ENCODE peak calls at places on chromosomes 7 and 10, in five cellular contexts. One of them, this sample, is unnamed.
A peak's percentile ranks its signal among the peaks of the same experiment; 100 is the strongest.

GRCh38 chr7:156998988-156999610 is 11.4 kb downstream of the MNX1 start:
- DNase-seq in HCT116: no peak
- DNase-seq in IMR-90: no peak
- DNase-seq in esophagus squamous epithelium: no peak
- DNase-seq in heart left ventricle: no peak
- DNase-seq in this sample: no peak

GRCh38 chr10:21146446-21146789 is 249.3 kb upstream of the NEBL start:
- DNase-seq in HCT116: no peak
- DNase-seq in IMR-90: no peak
- DNase-seq in esophagus squamous epithelium: no peak
- DNase-seq in heart left ventricle: no peak
- DNase-seq in this sample: no peak

GRCh38 chr7:23530355-23530754 is 1.4 kb downstream of the TRA2A start:
- DNase-seq in HCT116: no peak
- DNase-seq in IMR-90: peak; percentile 31
- DNase-seq in esophagus squamous epithelium: no peak
- DNase-seq in heart left ventricle: no peak
- DNase-seq in this sample: no peak

GRCh38 chr10:18647945-18648344 is 3.4 kb downstream of the NSUN6 start:
- DNase-seq in HCT116: no peak
- DNase-seq in IMR-90: no peak
- DNase-seq in esophagus squamous epithelium: no peak
- DNase-seq in heart left ventricle: no peak
- DNase-seq in this sample: no peak

GRCh38 chr7:22814261-22815208 is 8.1 kb downstream of the TOMM7 start:
- DNase-seq in HCT116: no peak
- DNase-seq in IMR-90: peak; percentile 62
- DNase-seq in esophagus squamous epithelium: no peak
- DNase-seq in heart left ventricle: no peak
- DNase-seq in this sample: no peak

GRCh38 chr10:64846706-64847105 is 1325.5 kb downstream of the REEP3 start:
- DNase-seq in HCT116: no peak
- DNase-seq in IMR-90: no peak
- DNase-seq in esophagus squamous epithelium: no peak
- DNase-seq in heart left ventricle: no peak
- DNase-seq in this sample: no peak

GRCh38 chr7:3916146-3916545 is 615.1 kb downstream of the SDK1 start:
- DNase-seq in HCT116: no peak
- DNase-seq in IMR-90: peak; percentile 62
- DNase-seq in esophagus squamous epithelium: no peak
- DNase-seq in heart left ventricle: no peak
- DNase-seq in this sample: no peak

GRCh38 chr7:34025579-34025978 is 120.2 kb downstream of the BMPER start:
- DNase-seq in HCT116: no peak
- DNase-seq in IMR-90: no peak
- DNase-seq in esophagus squamous epithelium: no peak
- DNase-seq in heart left ventricle: no peak
- DNase-seq in this sample: no peak

GRCh38 chr7:32479574-32480200 is 10.5 kb downstream of the LSM5 start:
- DNase-seq in HCT116: peak; percentile 49
- DNase-seq in IMR-90: peak; percentile 52
- DNase-seq in esophagus squamous epithelium: no peak
- DNase-seq in heart left ventricle: no peak
- DNase-seq in this sample: peak; percentile 31

GRCh38 chr7:18177129-18177814 is 149.6 kb upstream of the PRPS1L1 start:
- DNase-seq in HCT116: no peak
- DNase-seq in IMR-90: no peak
- DNase-seq in esophagus squamous epithelium: no peak
- DNase-seq in heart left ventricle: no peak
- DNase-seq in this sample: no peak

GRCh38 chr7:108093341-108093740 is 36.8 kb downstream of the LAMB4 start:
- DNase-seq in HCT116: no peak
- DNase-seq in IMR-90: no peak
- DNase-seq in esophagus squamous epithelium: no peak
- DNase-seq in heart left ventricle: no peak
- DNase-seq in this sample: no peak

GRCh38 chr7:5450549-5451327 is 27.1 kb upstream of the TNRC18 start:
- DNase-seq in HCT116: no peak
- DNase-seq in IMR-90: peak; percentile 34
- DNase-seq in esophagus squamous epithelium: no peak
- DNase-seq in heart left ventricle: peak; percentile 54
- DNase-seq in this sample: peak; percentile 45

GRCh38 chr7:105278973-105279687 is 109.6 kb downstream of the SRPK2 start:
- DNase-seq in HCT116: no peak
- DNase-seq in IMR-90: no peak
- DNase-seq in esophagus squamous epithelium: no peak
- DNase-seq in heart left ventricle: no peak
- DNase-seq in this sample: no peak

GRCh38 chr10:25068152-25069058 is 52.0 kb downstream of the THNSL1 start:
- DNase-seq in HCT116: no peak
- DNase-seq in IMR-90: peak; percentile 84
- DNase-seq in esophagus squamous epithelium: no peak
- DNase-seq in heart left ventricle: no peak
- DNase-seq in this sample: no peak

GRCh38 chr10:452512-453504 is 236.7 kb downstream of the DIP2C start:
- DNase-seq in HCT116: no peak
- DNase-seq in IMR-90: no peak
- DNase-seq in esophagus squamous epithelium: no peak
- DNase-seq in heart left ventricle: no peak
- DNase-seq in this sample: no peak

GRCh38 chr7:30472771-30473392 is 5.7 kb downstream of the NOD1 start:
- DNase-seq in HCT116: no peak
- DNase-seq in IMR-90: peak; percentile 70
- DNase-seq in esophagus squamous epithelium: no peak
- DNase-seq in heart left ventricle: no peak
- DNase-seq in this sample: no peak

GRCh38 chr10:89852872-89853271 is 151.5 kb downstream of the KIF20B start:
- DNase-seq in HCT116: no peak
- DNase-seq in IMR-90: no peak
- DNase-seq in esophagus squamous epithelium: no peak
- DNase-seq in heart left ventricle: no peak
- DNase-seq in this sample: no peak

GRCh38 chr7:142602756-142603155 is 146.5 kb upstream of the PRSS1 start:
- DNase-seq in HCT116: no peak
- DNase-seq in IMR-90: no peak
- DNase-seq in esophagus squamous epithelium: no peak
- DNase-seq in heart left ventricle: no peak
- DNase-seq in this sample: no peak

GRCh38 chr10:33240931-33241330 is 93.5 kb downstream of the NRP1 start:
- DNase-seq in HCT116: no peak
- DNase-seq in IMR-90: peak; percentile 46
- DNase-seq in esophagus squamous epithelium: no peak
- DNase-seq in heart left ventricle: no peak
- DNase-seq in this sample: no peak

GRCh38 chr10:119769886-119770285 is 44.0 kb downstream of the INPP5F start:
- DNase-seq in HCT116: no peak
- DNase-seq in IMR-90: peak; percentile 80
- DNase-seq in esophagus squamous epithelium: no peak
- DNase-seq in heart left ventricle: no peak
- DNase-seq in this sample: no peak

GRCh38 chr10:12550994-12551393 is 201.6 kb downstream of the CAMK1D start:
- DNase-seq in HCT116: no peak
- DNase-seq in IMR-90: no peak
- DNase-seq in esophagus squamous epithelium: no peak
- DNase-seq in heart left ventricle: no peak
- DNase-seq in this sample: no peak

GRCh38 chr10:60323171-60323570 is 66.5 kb downstream of the ANK3 start:
- DNase-seq in HCT116: no peak
- DNase-seq in IMR-90: peak; percentile 83
- DNase-seq in esophagus squamous epithelium: no peak
- DNase-seq in heart left ventricle: no peak
- DNase-seq in this sample: no peak

GRCh38 chr7:15503603-15504280 is 58.1 kb downstream of the AGMO start:
- DNase-seq in HCT116: no peak
- DNase-seq in IMR-90: peak; percentile 15
- DNase-seq in esophagus squamous epithelium: no peak
- DNase-seq in heart left ventricle: no peak
- DNase-seq in this sample: no peak

GRCh38 chr7:214410-215212 is 22.2 kb downstream of the FAM20C start:
- DNase-seq in HCT116: peak; percentile 18
- DNase-seq in IMR-90: peak; percentile 81
- DNase-seq in esophagus squamous epithelium: no peak
- DNase-seq in heart left ventricle: no peak
- DNase-seq in this sample: no peak

GRCh38 chr7:139958599-139959380 is 104.0 kb downstream of the PARP12 start:
- DNase-seq in HCT116: no peak
- DNase-seq in IMR-90: peak; percentile 98
- DNase-seq in esophagus squamous epithelium: no peak
- DNase-seq in heart left ventricle: no peak
- DNase-seq in this sample: no peak

GRCh38 chr7:78176186-78176585 is 377.6 kb downstream of the PHTF2 start:
- DNase-seq in HCT116: no peak
- DNase-seq in IMR-90: peak; percentile 41
- DNase-seq in esophagus squamous epithelium: no peak
- DNase-seq in heart left ventricle: no peak
- DNase-seq in this sample: no peak

GRCh38 chr7:131889572-131890150 is 333.2 kb upstream of the PODXL start:
- DNase-seq in HCT116: no peak
- DNase-seq in IMR-90: no peak
- DNase-seq in esophagus squamous epithelium: no peak
- DNase-seq in heart left ventricle: no peak
- DNase-seq in this sample: no peak

DNA sequence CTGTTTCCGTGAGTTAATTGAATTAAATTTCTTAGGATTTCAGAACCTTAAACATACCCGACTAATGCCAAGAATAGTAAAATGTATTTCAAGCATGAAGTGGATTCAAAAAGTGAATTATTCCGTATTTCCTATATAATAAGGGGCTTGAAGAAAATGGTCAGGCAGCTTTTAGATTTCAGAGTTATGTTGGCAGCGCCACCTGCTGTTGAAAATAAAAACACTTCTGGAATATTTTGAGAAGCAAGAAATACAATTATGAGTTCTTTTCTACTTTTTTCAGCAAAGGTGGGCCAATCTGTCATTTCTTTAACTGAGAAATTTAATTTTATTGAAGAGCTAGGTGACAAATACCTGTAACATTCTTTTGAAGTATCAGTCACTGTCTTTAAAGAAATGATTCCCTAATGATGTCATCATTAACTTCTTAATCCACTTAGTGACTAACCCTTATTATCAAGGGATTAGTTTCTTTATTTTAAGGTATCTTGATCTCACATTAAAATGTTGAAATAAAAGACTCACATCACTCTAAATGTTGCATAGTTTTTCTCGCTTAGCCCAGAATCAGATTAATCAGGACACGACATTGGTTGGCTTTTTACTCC is 36.6 kb upstream of the AGR3 start:
- DNase-seq in HCT116: peak; percentile 33
- DNase-seq in IMR-90: peak; percentile 64
- DNase-seq in esophagus squamous epithelium: no peak
- DNase-seq in heart left ventricle: no peak
- DNase-seq in this sample: no peak
- H3K4me1 ChIP-seq in HCT116: peaks cover 22% of the 10 kb centered on the region
- H3K4me1 ChIP-seq in IMR-90: peaks cover 11% of the 10 kb centered on the region
- H3K4me1 ChIP-seq in esophagus squamous epithelium: no peaks in the 10 kb centered on the region
- H3K4me1 ChIP-seq in heart left ventricle: no peaks in the 10 kb centered on the region
- H3K4me1 ChIP-seq in this sample: no peaks in the 10 kb centered on the region

GRCh38 chr7:112907658-112908057 is 117.5 kb upstream of the TMEM168 start:
- DNase-seq in HCT116: no peak
- DNase-seq in IMR-90: no peak
- DNase-seq in esophagus squamous epithelium: no peak
- DNase-seq in heart left ventricle: no peak
- DNase-seq in this sample: no peak
- TF ChIP-seq POLR2A in HCT116: no peak
- TF ChIP-seq POLR2A in IMR-90: no peak
- TF ChIP-seq POLR2A in esophagus squamous epithelium: no peak
- TF ChIP-seq POLR2A in heart left ventricle: no peak
- TF ChIP-seq POLR2A in this sample: no peak

GRCh38 chr7:20220824-20221547 is 3.8 kb upstream of the MACC1 start:
- DNase-seq in HCT116: no peak
- DNase-seq in IMR-90: peak; percentile 97
- DNase-seq in esophagus squamous epithelium: no peak
- DNase-seq in heart left ventricle: no peak
- DNase-seq in this sample: peak; percentile 32
- H3K4me1 ChIP-seq in HCT116: peaks cover 37% of the 10 kb centered on the region
- H3K4me1 ChIP-seq in IMR-90: peaks cover 19% of the 10 kb centered on the region
- H3K4me1 ChIP-seq in esophagus squamous epithelium: peaks cover 5% of the 10 kb centered on the region
- H3K4me1 ChIP-seq in heart left ventricle: peaks cover 15% of the 10 kb centered on the region
- H3K4me1 ChIP-seq in this sample: no peaks in the 10 kb centered on the region

DNA sequence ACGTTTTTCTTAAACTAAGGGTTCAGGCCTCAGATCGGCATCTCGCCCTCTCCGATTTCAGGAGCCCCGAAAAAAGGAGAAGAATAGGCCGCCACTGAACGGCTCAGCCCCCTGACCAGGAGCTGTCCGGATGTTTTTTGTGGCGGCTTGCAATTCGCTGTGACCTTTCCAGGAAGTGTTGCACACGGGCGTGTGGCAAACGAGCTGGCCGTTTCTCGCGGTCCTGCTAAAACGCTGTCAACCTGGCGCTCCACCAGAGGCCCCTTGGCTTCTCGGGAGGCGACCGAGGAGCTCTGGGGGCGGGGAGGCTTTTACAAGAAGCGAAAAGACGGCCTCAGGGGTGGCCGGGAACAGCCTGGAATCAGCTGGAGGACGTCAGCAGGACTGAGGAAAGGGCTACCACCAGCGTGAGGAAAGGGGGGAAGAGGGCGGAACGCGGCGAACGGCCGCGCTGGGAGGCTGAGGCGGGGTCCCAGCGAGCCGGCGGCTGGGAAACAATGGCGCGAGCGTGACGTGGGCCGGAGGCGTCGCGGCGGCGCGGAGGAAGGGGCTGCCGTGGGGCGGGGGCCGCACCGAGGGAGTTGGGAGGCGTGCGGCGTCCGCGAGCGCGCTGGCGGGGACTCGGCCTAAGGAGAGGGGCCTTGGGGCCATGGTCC is 493 bp downstream of the NT5C2 start:
- DNase-seq in HCT116: peak; percentile 55
- DNase-seq in IMR-90: peak; percentile 75
- DNase-seq in esophagus squamous epithelium: no peak
- DNase-seq in heart left ventricle: peak; percentile 85
- DNase-seq in this sample: peak; percentile 90
- TF ChIP-seq POLR2A in HCT116: no peak
- TF ChIP-seq POLR2A in IMR-90: no peak
- TF ChIP-seq POLR2A in esophagus squamous epithelium: peak; percentile 48
- TF ChIP-seq POLR2A in heart left ventricle: no peak
- TF ChIP-seq POLR2A in this sample: peak; percentile 64

DNA sequence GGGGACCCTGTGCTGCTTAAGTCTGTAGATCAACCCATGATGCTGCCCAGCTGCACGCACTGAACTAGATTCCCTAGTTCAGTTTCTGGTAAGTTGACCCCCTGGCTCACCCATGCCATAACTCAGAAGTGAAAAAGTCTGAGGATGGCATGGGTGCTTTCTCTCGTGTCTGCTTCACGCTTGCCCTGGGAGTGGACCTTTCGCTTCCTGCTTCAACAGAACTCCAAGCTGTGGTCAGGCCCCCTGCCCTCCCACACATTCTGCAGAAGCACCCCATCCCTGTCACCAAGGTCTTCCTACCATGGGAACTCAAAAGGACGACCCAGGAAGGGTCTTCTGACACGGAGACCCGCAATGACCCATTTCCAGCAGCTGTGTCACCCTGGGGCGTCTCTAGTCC is 39.9 kb downstream of the LRRC18 start:
- DNase-seq in HCT116: no peak
- DNase-seq in IMR-90: no peak
- DNase-seq in esophagus squamous epithelium: no peak
- DNase-seq in heart left ventricle: no peak
- DNase-seq in this sample: no peak
- H3K4me1 ChIP-seq in HCT116: no peaks in the 10 kb centered on the region
- H3K4me1 ChIP-seq in IMR-90: no peaks in the 10 kb centered on the region
- H3K4me1 ChIP-seq in esophagus squamous epithelium: no peaks in the 10 kb centered on the region
- H3K4me1 ChIP-seq in heart left ventricle: peaks cover 7% of the 10 kb centered on the region
- H3K4me1 ChIP-seq in this sample: no peaks in the 10 kb centered on the region

This sample was measured in adrenal gland.